ENCODE peak calls at places on chromosomes 7 and 10, in ten cellular contexts. T is A549, X is H1, H is EL, B is brain microvascular endothelial cell, S is HEK293T, U is mesenteric fat pad, F is kidney, D is BE2C, C is kidney tubule cell. R is an unnamed sample.

GRCh38 chr10:94288361-94289116 is 74.2 kb downstream of the NOC3L start:
- DNase-seq in T (no peak), X (no peak), H (no peak), B (no peak), S (no peak), U (no peak), F (no peak), D (no peak), C (no peak), R (no peak)

GRCh38 chr10:288605-289200 is 153.4 kb downstream of the ZMYND11 start:
- DNase-seq in T (no peak), X (no peak), H (no peak), B (no peak), S (no peak), U (no peak), F (no peak), D (no peak), C (no peak), R (no peak)

GRCh38 chr10:75860009-75860408 is 428.6 kb downstream of the LRMDA start:
- DNase-seq in T (no peak), X (no peak), H (no peak), B (no peak), S (no peak), U (no peak), F (no peak), D (no peak), C (no peak), R (no peak)

GRCh38 chr7:102925962-102926825 is 13.4 kb downstream of the LRRC17 start:
- DNase-seq in T (no peak), X (no peak), H (peak), B (peak), S (no peak), U (no peak), F (no peak), D (peak), C (peak), R (no peak)

GRCh38 chr10:4208499-4208898 is 423.5 kb upstream of the KLF6 start:
- DNase-seq in T (no peak), X (no peak), H (no peak), B (no peak), S (no peak), U (no peak), F (no peak), D (no peak), C (no peak), R (no peak)

GRCh38 chr7:101971457-101971856 is 154.0 kb downstream of the CUX1 start:
- DNase-seq in T (no peak), X (no peak), H (no peak), B (no peak), S (no peak), U (no peak), F (no peak), D (no peak), C (no peak), R (no peak)

GRCh38 chr7:28685660-28686417 is 272.3 kb downstream of the TRIL start:
- DNase-seq in T (peak), X (peak), H (peak), B (peak), S (peak), U (peak), F (peak), D (peak), C (peak), R (no peak)

GRCh38 chr7:2824026-2824677 is 20.0 kb downstream of the GNA12 start:
- DNase-seq in T (no peak), X (no peak), H (no peak), B (no peak), S (no peak), U (peak), F (no peak), D (no peak), C (no peak), R (no peak)

GRCh38 chr7:44633254-44634186 is 27.1 kb downstream of the OGDH start:
- DNase-seq in T (no peak), X (no peak), H (peak), B (peak), S (no peak), U (no peak), F (no peak), D (no peak), C (peak), R (no peak)

GRCh38 chr7:98568891-98569290 is 48.2 kb upstream of the NPTX2 start:
- DNase-seq in T (no peak), X (no peak), H (no peak), B (no peak), S (no peak), U (peak), F (no peak), D (peak), C (no peak), R (no peak)

GRCh38 chr7:15977663-15978062 is 291.2 kb upstream of the MEOX2 start:
- DNase-seq in T (no peak), X (no peak), H (peak), B (peak), S (no peak), U (no peak), F (no peak), D (no peak), C (peak), R (no peak)

GRCh38 chr7:155806096-155806871 is 6.0 kb downstream of the SHH start:
- DNase-seq in T (no peak), X (no peak), H (no peak), B (no peak), S (no peak), U (no peak), F (peak), D (no peak), C (no peak), R (no peak)

GRCh38 chr7:56125831-56126230 is 9.6 kb upstream of the NUPR2 start:
- DNase-seq in T (no peak), X (no peak), H (no peak), B (no peak), S (no peak), U (no peak), F (no peak), D (no peak), C (no peak), R (no peak)

GRCh38 chr10:119754085-119754484 is 28.2 kb downstream of the INPP5F start:
- DNase-seq in T (no peak), X (no peak), H (no peak), B (no peak), S (peak), U (no peak), F (no peak), D (peak), C (peak), R (no peak)

GRCh38 chr10:28925154-28925663 is 247.9 kb downstream of the BAMBI start:
- DNase-seq in T (no peak), X (no peak), H (no peak), B (no peak), S (no peak), U (no peak), F (peak), D (no peak), C (no peak), R (no peak)

GRCh38 chr10:88497878-88498277 is 85.2 kb downstream of the RNLS start:
- DNase-seq in T (no peak), X (no peak), H (no peak), B (no peak), S (no peak), U (no peak), F (no peak), D (no peak), C (no peak), R (no peak)

GRCh38 chr10:128066954-128067382 is 59.3 kb downstream of the MKI67 start:
- DNase-seq in T (no peak), X (no peak), H (no peak), B (no peak), S (no peak), U (peak), F (peak), D (no peak), C (no peak), R (no peak)

GRCh38 chr7:91459539-91459938 is 195.3 kb downstream of the FZD1 start:
- DNase-seq in T (no peak), X (no peak), H (no peak), B (peak), S (no peak), U (no peak), F (no peak), D (no peak), C (no peak), R (no peak)

GRCh38 chr10:86960003-86960862 is 1.8 kb downstream of the SNCG start:
- DNase-seq in T (no peak), X (peak), H (peak), B (peak), S (peak), U (peak), F (peak), D (peak), C (peak), R (peak)

GRCh38 chr7:158572000-158572828 is 15.4 kb downstream of the PTPRN2 start:
- DNase-seq in T (peak), X (no peak), H (no peak), B (no peak), S (peak), U (no peak), F (no peak), D (peak), C (peak), R (no peak)

GRCh38 chr7:140008755-140009610 is 53.8 kb downstream of the PARP12 start:
- DNase-seq in T (no peak), X (no peak), H (no peak), B (no peak), S (no peak), U (no peak), F (peak), D (no peak), C (no peak), R (no peak)

GRCh38 chr10:77907900-77908717 is 18.4 kb downstream of the DLG5 start:
- DNase-seq in T (no peak), X (no peak), H (no peak), B (no peak), S (peak), U (no peak), F (no peak), D (no peak), C (no peak), R (no peak)

GRCh38 chr7:158782638-158783490 is 46.4 kb downstream of the ESYT2 start:
- DNase-seq in T (peak), X (peak), H (peak), B (peak), S (peak), U (no peak), F (no peak), D (no peak), C (peak), R (no peak)

GRCh38 chr7:54596747-54597146 is 54.6 kb downstream of the VSTM2A start:
- DNase-seq in T (no peak), X (no peak), H (no peak), B (no peak), S (no peak), U (no peak), F (no peak), D (no peak), C (no peak), R (no peak)

GRCh38 chr7:37987732-37988131 is 67.3 kb downstream of the EPDR1 start:
- DNase-seq in T (no peak), X (no peak), H (no peak), B (no peak), S (no peak), U (no peak), F (no peak), D (no peak), C (peak), R (no peak)

GRCh38 chr10:115936926-115937755 is 335.9 kb downstream of the GFRA1 start:
- DNase-seq in T (no peak), X (no peak), H (peak), B (peak), S (no peak), U (no peak), F (no peak), D (no peak), C (peak), R (no peak)

GRCh38 chr10:125066704-125067447 is 93.5 kb downstream of the CTBP2 start:
- DNase-seq in T (no peak), X (no peak), H (no peak), B (no peak), S (no peak), U (no peak), F (peak), D (no peak), C (no peak), R (no peak)

GRCh38 chr10:86258488-86258887 is 108.1 kb downstream of the GRID1 start:
- DNase-seq in T (no peak), X (peak), H (no peak), B (no peak), S (no peak), U (no peak), F (no peak), D (no peak), C (no peak), R (no peak)

GRCh38 chr10:122550427-122550826 is 10.1 kb upstream of the DMBT1 start:
- DNase-seq in T (no peak), X (no peak), H (no peak), B (no peak), S (no peak), U (no peak), F (no peak), D (no peak), C (no peak), R (no peak)

GRCh38 chr7:142611566-142612250 is 137.6 kb upstream of the PRSS1 start:
- DNase-seq in T (no peak), X (no peak), H (peak), B (peak), S (no peak), U (no peak), F (no peak), D (no peak), C (no peak), R (no peak)

GRCh38 chr7:69781412-69781846 is 183.2 kb downstream of the AUTS2 start:
- DNase-seq in T (no peak), X (no peak), H (no peak), B (no peak), S (peak), U (no peak), F (no peak), D (peak), C (no peak), R (no peak)

GRCh38 chr7:138924551-138925225 is 56.5 kb downstream of the KIAA1549 start:
- DNase-seq in T (no peak), X (no peak), H (no peak), B (no peak), S (no peak), U (no peak), F (no peak), D (no peak), C (no peak), R (no peak)

GRCh38 chr10:131638481-131639278 is 262.1 kb upstream of the PPP2R2D start:
- DNase-seq in T (no peak), X (no peak), H (no peak), B (no peak), S (no peak), U (no peak), F (peak), D (no peak), C (no peak), R (no peak)

GRCh38 chr7:98808751-98809460 is 60.9 kb downstream of the TMEM130 start:
- DNase-seq in T (no peak), X (no peak), H (no peak), B (no peak), S (no peak), U (no peak), F (no peak), D (no peak), C (no peak), R (no peak)

GRCh38 chr7:1209097-1209496 is 23.6 kb upstream of the UNCX start:
- DNase-seq in T (no peak), X (no peak), H (no peak), B (no peak), S (no peak), U (no peak), F (no peak), D (no peak), C (no peak), R (no peak)

GRCh38 chr10:74381291-74381885 is 230.4 kb downstream of the ADK start:
- DNase-seq in T (no peak), X (no peak), H (no peak), B (no peak), S (no peak), U (no peak), F (no peak), D (no peak), C (no peak), R (no peak)

R was measured in GM18507.